ENCODE peak calls at places on chromosomes 3 and 15, in four cellular contexts. One of them, this sample, is unnamed.

GRCh38 chr3:52495777-52496602 is 852 bp downstream of the STAB1 start:
- DNase-seq in A172: peak
- DNase-seq in CD4-positive, alpha-beta memory T cell: no peak
- DNase-seq in A549: no peak
- DNase-seq in this sample: no peak

GRCh38 chr3:153372326-153372725 is 210.3 kb downstream of the RAP2B start:
- DNase-seq in A172: no peak
- DNase-seq in CD4-positive, alpha-beta memory T cell: no peak
- DNase-seq in A549: no peak
- DNase-seq in this sample: no peak

GRCh38 chr15:77282333-77282732 is 137.6 kb downstream of the PEAK1 start:
- DNase-seq in A172: peak
- DNase-seq in CD4-positive, alpha-beta memory T cell: no peak
- DNase-seq in A549: peak
- DNase-seq in this sample: no peak

GRCh38 chr3:65996605-65997004 is 42.1 kb downstream of the MAGI1 start:
- DNase-seq in A172: no peak
- DNase-seq in CD4-positive, alpha-beta memory T cell: no peak
- DNase-seq in A549: no peak
- DNase-seq in this sample: no peak

GRCh38 chr15:89408512-89409183 is 74.0 kb upstream of the POLG start:
- DNase-seq in A172: no peak
- DNase-seq in CD4-positive, alpha-beta memory T cell: no peak
- DNase-seq in A549: no peak
- DNase-seq in this sample: no peak

GRCh38 chr15:69414702-69415161 is 583 bp downstream of the KIF23 start:
- DNase-seq in A172: peak
- DNase-seq in CD4-positive, alpha-beta memory T cell: peak
- DNase-seq in A549: peak
- DNase-seq in this sample: no peak

GRCh38 chr3:68007621-68008226 is 353.3 kb upstream of the SUCLG2 start:
- DNase-seq in A172: no peak
- DNase-seq in CD4-positive, alpha-beta memory T cell: peak
- DNase-seq in A549: no peak
- DNase-seq in this sample: no peak

GRCh38 chr3:143416229-143416628 is 296.7 kb downstream of the CHST2 start:
- DNase-seq in A172: no peak
- DNase-seq in CD4-positive, alpha-beta memory T cell: no peak
- DNase-seq in A549: no peak
- DNase-seq in this sample: no peak

GRCh38 chr3:181710581-181711255 is 1.0 kb upstream of the SOX2 start:
- DNase-seq in A172: no peak
- DNase-seq in CD4-positive, alpha-beta memory T cell: no peak
- DNase-seq in A549: peak
- DNase-seq in this sample: no peak

This sample was measured in osteocyte.